ENCODE peak calls at places on chromosomes 1 and 21, in nine cellular contexts. Y is H4; P is left lung; U is hepatocyte; M is ACHN; V is activated T-helper 1 cell treated with anti-CD3 and anti-CD28 coated beads, Interleukin-12 subunit alpha, Interleukin-12 subunit beta, Interleukin-2, Interleukin-4 antibody, amounts not matched to agents 30 ng/mL and 10 ng/mL and 1 ng/mL, durations not matched to agents 14 hours and 24 hours and 36 hours; B is nephron progenitor cell; C is T-helper 9 cell; N is esophagus muscularis mucosa. X is an unnamed sample.
A peak's percentile ranks its signal among the peaks of the same experiment; 100 is the strongest.

GRCh38 chr1:81799939-81800740 is 594 bp upstream of the ADGRL2 start:
- DNase-seq in Y (no peak), P (peak; percentile 38), U (peak; percentile 84), M (peak; percentile 76), V (no peak), B (peak; percentile 70), C (no peak), N (no peak), X (peak; percentile 64)

GRCh38 chr1:42924249-42925131 is 34.2 kb downstream of the SLC2A1 start:
- DNase-seq in Y (peak; percentile 92), P (peak; percentile 95), U (peak; percentile 95), M (peak; percentile 87), V (peak; percentile 91), B (peak; percentile 96), C (peak; percentile 88), N (peak; percentile 99), X (peak; percentile 96)

GRCh38 chr21:14120091-14120734 is 90.5 kb downstream of the LIPI start:
- DNase-seq in Y (no peak), P (no peak), U (peak; percentile 33), M (peak; percentile 50), V (peak; percentile 18), B (peak; percentile 25), C (no peak), N (no peak), X (peak; percentile 26)

GRCh38 chr1:62989497-62989896 is 205.6 kb downstream of the ATG4C start:
- DNase-seq in Y (no peak), P (no peak), U (no peak), M (peak; percentile 14), V (no peak), B (no peak), C (no peak), N (no peak), X (peak; percentile 2)

GRCh38 chr1:66535149-66535548 is 1.2 kb downstream of the SGIP1 start:
- DNase-seq in Y (no peak), P (no peak), U (no peak), M (no peak), V (no peak), B (no peak), C (no peak), N (no peak), X (no peak)

GRCh38 chr1:21317035-21317689 is 26.9 kb upstream of the ECE1 start:
- DNase-seq in Y (peak; percentile 44), P (peak; percentile 86), U (no peak), M (no peak), V (no peak), B (no peak), C (no peak), N (no peak), X (no peak)

GRCh38 chr1:31831397-31832378 is 15.9 kb upstream of the SPOCD1 start:
- DNase-seq in Y (no peak), P (no peak), U (no peak), M (peak; percentile 5), V (no peak), B (no peak), C (no peak), N (no peak), X (no peak)

GRCh38 chr1:246695666-246696065 is 28.5 kb upstream of the SCCPDH start:
- DNase-seq in Y (no peak), P (no peak), U (no peak), M (no peak), V (no peak), B (no peak), C (no peak), N (no peak), X (no peak)

GRCh38 chr1:8544644-8545043 is 226.7 kb downstream of the SLC45A1 start:
- DNase-seq in Y (no peak), P (no peak), U (no peak), M (no peak), V (no peak), B (no peak), C (no peak), N (no peak), X (no peak)

GRCh38 chr1:3910049-3910731 is 10.1 kb upstream of the C1orf174 start:
- DNase-seq in Y (no peak), P (peak; percentile 32), U (no peak), M (no peak), V (no peak), B (no peak), C (no peak), N (no peak), X (no peak)

GRCh38 chr21:22468893-22469292 is 1470.7 kb downstream of the NCAM2 start:
- DNase-seq in Y (no peak), P (no peak), U (no peak), M (no peak), V (no peak), B (no peak), C (no peak), N (no peak), X (no peak)

GRCh38 chr1:115748396-115749130 is 20.0 kb downstream of the CASQ2 start:
- DNase-seq in Y (peak; percentile 66), P (no peak), U (peak; percentile 22), M (no peak), V (no peak), B (no peak), C (no peak), N (no peak), X (no peak)

GRCh38 chr1:3005771-3006170 is 15.5 kb upstream of the ACTRT2 start:
- DNase-seq in Y (no peak), P (no peak), U (no peak), M (no peak), V (no peak), B (no peak), C (no peak), N (no peak), X (no peak)

GRCh38 chr1:230103341-230104173 is 36.5 kb downstream of the GALNT2 start:
- DNase-seq in Y (peak; percentile 23), P (no peak), U (no peak), M (no peak), V (no peak), B (no peak), C (no peak), N (no peak), X (no peak)